ENCODE peak calls at places on chromosomes 2 and 18, in seven cellular contexts. G is A549, M is ovary, E is adrenal gland, S is IMR-90, R is sigmoid colon, A is esophagus squamous epithelium. H is an unnamed sample. For H3K4me1, the result is how much of the 10 kb centered on the place peaks cover.

GRCh38 chr2:72883356-72883962 is 3.7 kb upstream of the SPR start:
- DNase-seq in G (peak), M (no peak), E (no peak), S (peak), R (no peak), A (no peak), H (no peak)

GRCh38 chr2:104412384-104412783 is 441.5 kb upstream of the POU3F3 start:
- DNase-seq in G (peak), M (no peak), E (peak), S (no peak), R (no peak), A (no peak), H (no peak)

GRCh38 chr2:209638346-209638745 is 133.3 kb upstream of the UNC80 start:
- DNase-seq in G (peak), M (no peak), E (no peak), S (peak), R (no peak), A (no peak), H (no peak)

GRCh38 chr18:47404845-47405244 is 153.4 kb upstream of the SKOR2 start:
- DNase-seq in G (no peak), M (no peak), E (no peak), S (no peak), R (no peak), A (no peak), H (no peak)

GRCh38 chr18:61926532-61926931 is 33.7 kb upstream of the RNF152 start:
- DNase-seq in G (no peak), M (no peak), E (no peak), S (no peak), R (no peak), A (no peak), H (no peak)

GRCh38 chr2:74297391-74297790 is 45.8 kb downstream of the SLC4A5 start:
- DNase-seq in G (no peak), M (no peak), E (no peak), S (no peak), R (no peak), A (no peak), H (no peak)

GRCh38 chr18:3447035-3447894 is 2.7 kb upstream of the TGIF1 start:
- DNase-seq in G (no peak), M (peak), E (peak), S (peak), R (peak), A (no peak), H (peak)

GRCh38 chr2:45184606-45185005 is 175.4 kb upstream of the SIX2 start:
- DNase-seq in G (no peak), M (no peak), E (no peak), S (peak), R (no peak), A (no peak), H (no peak)

GRCh38 chr2:132975490-132976105 is 305.6 kb upstream of the LYPD1 start:
- DNase-seq in G (no peak), M (no peak), E (no peak), S (no peak), R (no peak), A (no peak), H (no peak)

GRCh38 chr2:19614066-19614465 is 255.6 kb upstream of the OSR1 start:
- DNase-seq in G (no peak), M (no peak), E (no peak), S (peak), R (no peak), A (no peak), H (no peak)

GRCh38 chr18:57210101-57210661 is 63.3 kb downstream of the BOD1L2 start:
- DNase-seq in G (peak), M (no peak), E (peak), S (peak), R (no peak), A (no peak), H (peak)

GRCh38 chr18:59919026-59919425 is 19.2 kb downstream of the PMAIP1 start:
- DNase-seq in G (no peak), M (no peak), E (no peak), S (no peak), R (no peak), A (no peak), H (no peak)

GRCh38 chr2:12813166-12813565 is 96.4 kb downstream of the TRIB2 start:
- DNase-seq in G (no peak), M (no peak), E (no peak), S (no peak), R (no peak), A (no peak), H (no peak)

GRCh38 chr2:71500426-71501079 is 47.2 kb downstream of the DYSF start:
- DNase-seq in G (no peak), M (no peak), E (peak), S (no peak), R (peak), A (no peak), H (peak)

GRCh38 chr2:158900345-158900744 is 68.1 kb upstream of the TANC1 start:
- DNase-seq in G (no peak), M (no peak), E (no peak), S (no peak), R (no peak), A (no peak), H (no peak)

GRCh38 chr2:164605295-164605694 is 16.0 kb downstream of the GRB14 start:
- DNase-seq in G (no peak), M (no peak), E (no peak), S (no peak), R (no peak), A (no peak), H (no peak)

GRCh38 chr2:151526572-151527090 is 116.9 kb downstream of the RIF1 start:
- DNase-seq in G (no peak), M (no peak), E (no peak), S (no peak), R (no peak), A (no peak), H (no peak)

GRCh38 chr18:67596003-67596402 is 79.5 kb upstream of the DSEL start:
- DNase-seq in G (no peak), M (no peak), E (no peak), S (no peak), R (no peak), A (no peak), H (no peak)

GRCh38 chr18:67586101-67586500 is 69.6 kb upstream of the DSEL start:
- DNase-seq in G (no peak), M (no peak), E (no peak), S (no peak), R (no peak), A (no peak), H (no peak)

GRCh38 chr18:67589325-67589724 is 72.8 kb upstream of the DSEL start:
- DNase-seq in G (no peak), M (no peak), E (no peak), S (peak), R (no peak), A (no peak), H (no peak)

DNA sequence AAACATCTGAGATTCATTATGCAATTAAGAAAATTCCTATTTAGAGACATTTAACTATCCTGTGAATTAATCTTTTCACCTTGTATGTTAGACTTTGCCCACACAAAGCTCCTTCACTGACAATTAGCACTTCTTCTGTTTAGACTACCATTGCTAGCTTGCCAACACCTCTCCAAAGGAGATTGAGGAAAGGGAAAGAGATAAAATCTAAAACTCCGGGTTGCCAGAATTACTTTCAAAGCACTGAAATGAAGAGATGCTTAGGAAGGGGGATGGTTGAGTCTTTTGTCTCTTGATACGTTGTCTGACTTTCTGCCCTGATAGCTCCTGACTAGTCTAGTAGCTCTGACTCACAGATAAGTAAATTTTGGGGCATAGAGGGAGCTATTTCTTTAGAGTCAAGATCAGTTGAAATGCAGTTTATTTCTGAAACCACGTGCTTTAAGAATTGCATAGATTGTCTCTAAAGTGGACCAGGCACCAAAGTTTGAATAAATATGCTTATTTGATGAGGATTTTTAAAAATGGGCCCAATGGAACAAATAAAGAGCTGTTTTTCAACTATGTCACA is 74.1 kb upstream of the DSEL start:
- DNase-seq in G (no peak), M (no peak), E (no peak), S (peak), R (no peak), A (no peak), H (no peak)
- TF ChIP-seq CTCF in G (no peak), M (no peak), E (no peak), S (peak), R (no peak), A (no peak), H (no peak)

GRCh38 chr2:190999058-190999457 is 14.9 kb downstream of the STAT1 start:
- DNase-seq in G (no peak), M (no peak), E (no peak), S (no peak), R (no peak), A (no peak), H (no peak)

GRCh38 chr2:191001032-191001431 is 12.9 kb downstream of the STAT1 start:
- DNase-seq in G (no peak), M (no peak), E (no peak), S (no peak), R (no peak), A (no peak), H (no peak)

GRCh38 chr2:191003405-191004309 is 10.3 kb downstream of the STAT1 start:
- DNase-seq in G (no peak), M (no peak), E (no peak), S (no peak), R (no peak), A (no peak), H (no peak)

GRCh38 chr2:190999949-191000665 is 13.9 kb downstream of the STAT1 start:
- DNase-seq in G (no peak), M (no peak), E (no peak), S (no peak), R (no peak), A (no peak), H (no peak)

GRCh38 chr2:191001624-191002023 is 12.3 kb downstream of the STAT1 start:
- DNase-seq in G (no peak), M (no peak), E (no peak), S (no peak), R (no peak), A (no peak), H (no peak)
- TF ChIP-seq POLR2A in G (no peak), M (no peak), E (no peak), S (no peak), R (no peak), A (no peak), H (no peak)

GRCh38 chr2:181753686-181754085 is 73.4 kb upstream of the NEUROD1 start:
- DNase-seq in G (no peak), M (no peak), E (no peak), S (no peak), R (no peak), A (no peak), H (no peak)
- H3K4me1 ChIP-seq in G (under half), M (under half), E (under half), S (under half), R (under half), A (under half), H (under half)

GRCh38 chr2:33395660-33396249 is 80.7 kb upstream of the RASGRP3 start:
- DNase-seq in G (peak), M (no peak), E (peak), S (peak), R (no peak), A (no peak), H (no peak)
- TF ChIP-seq CTCF in G (peak), M (no peak), E (peak), S (peak), R (peak), A (peak), H (peak)

H was measured in heart left ventricle.